ENCODE peak calls at places on chromosomes 1 and 21, in four cellular contexts. S is fibroblast of mammary gland, B is lower leg skin, T is breast epithelium. Y is an unnamed sample.

GRCh38 chr1:97986041-97987005 is 65.5 kb upstream of the DPYD start:
- DNase-seq in B (no peak), S (peak), T (no peak), Y (peak)

GRCh38 chr1:58317694-58318093 is 228.8 kb downstream of the OMA1 start:
- DNase-seq in B (no peak), T (no peak), S (no peak), Y (no peak)

GRCh38 chr1:160942926-160943325 is 11.7 kb downstream of the ITLN2 start:
- DNase-seq in S (no peak), T (no peak), B (no peak), Y (no peak)

GRCh38 chr1:183030053-183030452 is 6.8 kb downstream of the LAMC1 start:
- DNase-seq in T (no peak), B (no peak), S (peak), Y (no peak)

GRCh38 chr1:170133663-170134062 is 12.1 kb upstream of the NTMT2 start:
- DNase-seq in T (no peak), B (no peak), S (peak), Y (no peak)

GRCh38 chr1:1347663-1348419 is 1.4 kb downstream of the DVL1 start:
- DNase-seq in B (no peak), T (no peak), S (no peak), Y (peak)

GRCh38 chr21:37423103-37423502 is 56.5 kb downstream of the DYRK1A start:
- DNase-seq in B (no peak), T (no peak), S (no peak), Y (no peak)

GRCh38 chr1:160177231-160177630 is 13.1 kb upstream of the CASQ1 start:
- DNase-seq in S (no peak), T (no peak), B (no peak), Y (no peak)

GRCh38 chr1:169475806-169476205 is 9.9 kb downstream of the SLC19A2 start:
- DNase-seq in S (no peak), B (no peak), T (no peak), Y (no peak)

GRCh38 chr1:211632808-211633522 is 42.5 kb downstream of the NEK2 start:
- DNase-seq in B (no peak), T (peak), S (peak), Y (no peak)

GRCh38 chr1:229271448-229272120 is 673 bp downstream of the RAB4A start:
- DNase-seq in T (no peak), S (peak), B (no peak), Y (no peak)

GRCh38 chr1:46131093-46131492 is 1.3 kb downstream of the PIK3R3 start:
- DNase-seq in B (no peak), S (no peak), T (no peak), Y (no peak)

GRCh38 chr1:245086389-245086969 is 68.3 kb upstream of the KIF26B start:
- DNase-seq in S (peak), B (no peak), T (no peak), Y (no peak)

GRCh38 chr1:152473887-152474537 is 36.6 kb upstream of the LCE5A start:
- DNase-seq in T (no peak), B (no peak), S (peak), Y (no peak)

GRCh38 chr1:25467616-25468015 is 36.9 kb downstream of the MACO1 start:
- DNase-seq in T (no peak), S (no peak), B (no peak), Y (no peak)

GRCh38 chr1:185938396-185938795 is 204.2 kb downstream of the HMCN1 start:
- DNase-seq in B (no peak), S (peak), T (no peak), Y (no peak)

GRCh38 chr1:54302951-54303843 is 103.0 kb downstream of the SSBP3 start:
- DNase-seq in S (no peak), T (no peak), B (no peak), Y (no peak)

GRCh38 chr1:216047821-216048220 is 375.4 kb downstream of the USH2A start:
- DNase-seq in B (no peak), S (peak), T (no peak), Y (no peak)

GRCh38 chr1:109240158-109241152 is 8.9 kb upstream of the CELSR2 start:
- DNase-seq in T (peak), S (peak), B (peak), Y (peak)

GRCh38 chr1:29620631-29621030 is 384.3 kb downstream of the PTPRU start:
- DNase-seq in T (peak), S (no peak), B (peak), Y (no peak)

GRCh38 chr1:21149862-21150432 is 26.8 kb downstream of the EIF4G3 start:
- DNase-seq in B (no peak), T (no peak), S (peak), Y (no peak)

GRCh38 chr1:222168621-222169020 is 379.3 kb downstream of the HHIPL2 start:
- DNase-seq in S (peak), B (no peak), T (no peak), Y (no peak)

GRCh38 chr1:22518379-22518778 is 44.9 kb upstream of the EPHA8 start:
- DNase-seq in S (no peak), T (no peak), B (no peak), Y (no peak)

GRCh38 chr1:78061825-78062523 is 16.2 kb downstream of the GIPC2 start:
- DNase-seq in T (no peak), S (peak), B (no peak), Y (no peak)

GRCh38 chr1:55088413-55088812 is 49.1 kb downstream of the PCSK9 start:
- DNase-seq in B (no peak), T (no peak), S (no peak), Y (no peak)

GRCh38 chr1:247047260-247047659 is 31.4 kb downstream of the ZNF670 start:
- DNase-seq in S (no peak), B (no peak), T (no peak), Y (no peak)
- H3K4me3 ChIP-seq in S (no peak), B (no peak), T (no peak), Y (no peak)

DNA sequence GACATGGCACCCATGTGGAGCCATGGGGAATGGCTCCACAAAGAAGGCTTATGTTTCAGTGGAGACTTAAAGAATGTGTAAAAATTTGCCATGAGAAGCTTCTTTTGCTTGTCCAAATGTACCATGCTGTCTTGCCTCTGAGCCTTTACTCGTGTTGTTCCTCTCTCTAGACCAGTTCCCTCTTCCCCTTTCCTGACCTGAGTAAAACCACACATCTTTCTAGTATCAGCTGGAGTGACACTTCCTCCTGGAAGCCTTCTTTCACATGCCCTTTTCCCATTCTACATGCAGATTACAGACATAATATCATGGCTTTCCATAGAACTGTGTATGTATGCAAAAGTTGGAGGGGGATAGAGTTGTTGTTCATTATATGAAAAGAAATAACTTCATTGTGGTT is 13.6 kb upstream of the GPX7 start:
- DNase-seq in S (no peak), T (no peak), B (no peak), Y (no peak)
- H3K4me3 ChIP-seq in S (no peak), T (no peak), B (no peak), Y (no peak)

GRCh38 chr1:6443339-6444115 is 19.0 kb downstream of the ESPN start:
- DNase-seq in B (no peak), S (no peak), T (no peak), Y (no peak)

GRCh38 chr1:6441586-6441985 is 17.0 kb downstream of the ESPN start:
- DNase-seq in T (no peak), B (no peak), S (no peak), Y (no peak)

GRCh38 chr1:6438047-6438525 is 13.5 kb downstream of the ESPN start:
- DNase-seq in S (peak), B (no peak), T (peak), Y (peak)

GRCh38 chr1:6444377-6444776 is 19.8 kb downstream of the ESPN start:
- DNase-seq in T (no peak), S (no peak), B (no peak), Y (no peak)

DNA sequence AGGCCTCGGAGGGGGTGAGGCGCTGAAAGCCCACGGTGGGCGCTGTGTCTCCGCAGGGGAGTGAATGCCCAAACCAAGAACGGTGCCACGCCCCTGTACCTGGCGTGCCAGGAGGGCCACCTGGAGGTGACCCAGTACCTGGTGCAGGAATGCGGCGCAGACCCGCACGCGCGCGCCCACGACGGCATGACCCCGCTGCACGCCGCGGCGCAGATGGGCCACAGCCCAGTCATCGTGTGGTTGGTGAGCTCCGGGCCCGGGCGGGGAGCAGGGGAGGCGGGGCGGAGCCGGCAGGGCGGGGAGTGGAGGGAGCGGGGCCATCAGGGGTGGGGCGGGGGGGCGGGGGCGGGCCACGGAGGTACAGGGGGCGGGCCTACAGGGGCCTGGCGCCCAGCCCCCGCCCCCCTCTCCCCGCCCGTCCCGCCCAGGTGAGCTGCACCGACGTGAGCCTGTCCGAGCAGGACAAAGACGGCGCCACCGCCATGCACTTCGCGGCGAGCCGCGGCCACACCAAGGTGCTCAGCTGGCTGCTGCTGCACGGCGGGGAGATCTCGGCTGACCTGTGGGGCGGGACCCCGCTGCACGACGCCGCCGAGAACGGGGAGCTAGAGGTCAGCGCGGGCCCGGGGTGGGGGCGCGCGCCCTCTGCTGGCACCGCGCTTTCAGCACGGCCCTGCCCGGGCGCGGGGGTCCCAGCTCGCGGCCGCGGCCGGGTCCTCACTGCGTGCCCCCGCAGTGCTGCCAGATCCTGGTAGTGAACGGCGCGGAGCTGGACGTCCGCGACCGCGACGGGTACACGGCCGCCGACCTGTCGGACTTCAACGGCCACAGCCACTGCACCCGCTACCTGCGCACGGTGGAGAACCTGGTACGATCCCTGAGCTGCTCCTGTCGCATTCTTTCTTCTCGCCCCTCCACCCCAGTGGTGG is 15.9 kb downstream of the ESPN start:
- DNase-seq in S (peak), B (no peak), T (no peak), Y (peak)
- H3K4me3 ChIP-seq in S (no peak), B (no peak), T (no peak), Y (peak)

GRCh38 chr1:150563340-150564038 is 14.3 kb downstream of the ADAMTSL4 start:
- DNase-seq in S (peak), T (peak), B (peak), Y (no peak)
- H3K4me3 ChIP-seq in S (no peak), T (no peak), B (no peak), Y (peak)

GRCh38 chr21:28516996-28517592 is 475.6 kb downstream of the LTN1 start:
- DNase-seq in B (peak), S (peak), T (peak), Y (no peak)
- H3K4me3 ChIP-seq in B (no peak), S (no peak), T (no peak), Y (no peak)

DNA sequence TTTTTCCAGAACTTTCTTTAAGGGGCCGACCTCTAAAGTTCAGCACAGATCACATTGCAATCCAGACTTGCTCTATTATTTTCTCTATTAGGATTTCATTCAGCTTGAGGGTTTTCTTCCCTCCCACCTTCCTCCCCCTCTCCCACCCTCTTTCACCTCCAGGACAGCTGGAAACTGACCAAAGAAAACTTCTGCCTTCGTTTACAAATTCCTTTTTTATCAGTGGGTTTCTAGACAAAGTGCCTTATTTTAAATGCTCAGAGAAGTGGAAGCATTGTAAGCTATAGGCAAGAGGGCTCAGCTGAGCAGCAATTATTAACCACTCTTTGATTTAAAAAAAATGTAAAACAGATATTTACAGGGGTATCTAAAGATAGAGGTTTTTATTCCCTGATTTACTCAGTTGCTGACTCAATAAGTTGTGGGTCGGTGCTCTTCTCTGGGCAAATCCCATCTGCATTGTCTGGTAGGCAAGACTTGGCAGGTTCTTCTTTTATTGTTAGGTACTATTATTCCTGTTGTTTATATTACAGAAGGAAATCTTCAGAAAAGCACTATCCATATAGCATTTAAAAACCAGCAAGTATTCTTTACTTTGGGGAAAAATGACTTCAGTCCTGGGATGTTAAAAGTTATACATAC is 277.0 kb upstream of the C1orf105 start:
- DNase-seq in B (no peak), T (no peak), S (peak), Y (no peak)
- H3K4me3 ChIP-seq in B (peak), T (peak), S (peak), Y (peak)

GRCh38 chr1:162192763-162193162 is 123.3 kb downstream of the NOS1AP start:
- DNase-seq in S (no peak), B (no peak), T (no peak), Y (no peak)

GRCh38 chr1:162193201-162193600 is 123.7 kb downstream of the NOS1AP start:
- DNase-seq in S (no peak), B (no peak), T (no peak), Y (no peak)

GRCh38 chr1:162193815-162194214 is 124.3 kb downstream of the NOS1AP start:
- DNase-seq in S (no peak), T (no peak), B (no peak), Y (no peak)

GRCh38 chr1:162191396-162192322 is 122.2 kb downstream of the NOS1AP start:
- DNase-seq in B (no peak), S (no peak), T (no peak), Y (no peak)

DNA sequence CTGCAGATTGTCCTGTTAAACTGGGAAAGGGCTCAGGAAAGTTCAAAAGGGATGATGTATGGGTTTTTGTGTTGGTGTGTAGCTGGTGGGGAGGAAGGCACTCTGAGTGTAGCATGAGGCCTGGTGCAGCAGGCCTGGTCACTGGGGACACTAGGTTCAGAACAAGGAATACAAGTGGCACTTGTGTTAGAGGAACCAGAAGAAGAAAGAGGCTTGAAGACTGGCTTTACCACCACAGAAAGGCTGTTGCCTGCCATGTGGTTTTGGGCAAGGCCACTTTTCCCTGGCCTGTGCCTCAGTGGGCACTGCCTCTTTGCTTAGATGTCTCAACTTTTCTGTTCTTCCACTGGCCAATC is 122.8 kb downstream of the NOS1AP start:
- DNase-seq in T (no peak), B (no peak), S (no peak), Y (peak)
- H3K4me3 ChIP-seq in T (no peak), B (no peak), S (no peak), Y (no peak)